ENCODE peak calls at places on chromosomes 3 and 15, in four cellular contexts. Z is stromal cell of bone marrow; D is naive thymus-derived CD8-positive, alpha-beta T cell; V is GOT3. B is an unnamed sample.
A peak's percentile ranks its signal among the peaks of the same experiment; 100 is the strongest.

GRCh38 chr15:93249599-93249998 is 160.6 kb upstream of the RGMA start:
- DNase-seq in Z (no peak), D (no peak), V (no peak), B (no peak)

GRCh38 chr3:182308328-182308727 is 485.0 kb upstream of the ATP11B start:
- DNase-seq in Z (no peak), D (no peak), V (no peak), B (no peak)

GRCh38 chr3:61612211-61612995 is 51.0 kb downstream of the PTPRG start:
- DNase-seq in Z (no peak), D (no peak), V (no peak), B (no peak)

GRCh38 chr3:185308126-185308754 is 54.4 kb upstream of the EHHADH start:
- DNase-seq in Z (peak; percentile 44), D (peak; percentile 39), V (no peak), B (no peak)

GRCh38 chr3:116192464-116192863 is 252.8 kb downstream of the LSAMP start:
- DNase-seq in Z (no peak), D (no peak), V (no peak), B (no peak)

GRCh38 chr15:64583519-64583918 is 123.1 kb downstream of the ZNF609 start:
- DNase-seq in Z (no peak), D (no peak), V (no peak), B (no peak)

GRCh38 chr15:23857028-23857641 is 170.0 kb upstream of the NDN start:
- DNase-seq in Z (peak; percentile 6), D (no peak), V (no peak), B (no peak)

GRCh38 chr3:156471431-156471830 is 83.5 kb downstream of the SSR3 start:
- DNase-seq in Z (no peak), D (no peak), V (no peak), B (no peak)

GRCh38 chr3:45832691-45833090 is 9.2 kb downstream of the LZTFL1 start:
- DNase-seq in Z (no peak), D (no peak), V (no peak), B (no peak)

GRCh38 chr3:44902628-44903027 is 28.2 kb downstream of the TGM4 start:
- DNase-seq in Z (no peak), D (no peak), V (no peak), B (no peak)

GRCh38 chr3:182925330-182925943 is 54.9 kb downstream of the DCUN1D1 start:
- DNase-seq in Z (peak; percentile 12), D (no peak), V (no peak), B (no peak)

GRCh38 chr15:69766156-69766555 is 313.5 kb downstream of the RPLP1 start:
- DNase-seq in Z (no peak), D (no peak), V (no peak), B (no peak)

B was measured in coronary artery.